ENCODE peak calls at places on chromosome 6, in eight cellular contexts. O, F, R, C, U, P, S and J are unnamed samples.
A peak's percentile ranks its signal among the peaks of the same experiment; 100 is the strongest.

GRCh38 chr6:168923171-168923570 is 330.5 kb downstream of the THBS2 start:
- DNase-seq in R (no peak), S (no peak), C (no peak), U (no peak), F (no peak), O (no peak), P (no peak), J (no peak)

GRCh38 chr6:106882601-106883518 is 91.7 kb downstream of the CD24 start:
- DNase-seq in F (no peak), S (no peak), P (no peak), O (peak; percentile 80), R (no peak), U (no peak), C (no peak), J (no peak)

GRCh38 chr6:83055366-83055964 is 10.2 kb downstream of the UBE3D start:
- DNase-seq in U (peak; percentile 47), P (no peak), O (peak; percentile 52), F (no peak), C (no peak), R (peak; percentile 47), S (no peak), J (no peak)

GRCh38 chr6:147700436-147701209 is 192.1 kb downstream of the SAMD5 start:
- DNase-seq in F (no peak), P (no peak), O (no peak), U (no peak), R (no peak), C (no peak), S (no peak), J (no peak)

GRCh38 chr6:33007831-33008395 is 1.5 kb downstream of the HLA-DOA start:
- DNase-seq in C (no peak), S (no peak), P (no peak), R (no peak), O (no peak), F (no peak), U (no peak), J (no peak)

GRCh38 chr6:16576391-16577368 is 184.6 kb downstream of the ATXN1 start:
- DNase-seq in O (peak; percentile 11), S (peak; percentile 26), R (no peak), C (no peak), U (no peak), F (no peak), P (no peak), J (no peak)

GRCh38 chr6:23016701-23017100 is 447.3 kb downstream of the HDGFL1 start:
- DNase-seq in R (no peak), C (no peak), S (no peak), F (no peak), U (no peak), P (no peak), O (no peak), J (no peak)

GRCh38 chr6:47153066-47153755 is 111.1 kb upstream of the ADGRF1 start:
- DNase-seq in O (peak; percentile 57), R (no peak), S (no peak), U (no peak), F (no peak), P (no peak), C (no peak), J (no peak)

GRCh38 chr6:110567957-110568696 is 91.7 kb upstream of the SLC22A16 start:
- DNase-seq in O (no peak), S (no peak), R (no peak), F (no peak), C (no peak), P (no peak), U (no peak), J (peak; percentile 84)

GRCh38 chr6:150302801-150303138 is 66.0 kb upstream of the IYD start:
- DNase-seq in F (no peak), O (no peak), R (no peak), C (no peak), U (no peak), P (no peak), S (no peak), J (no peak)

GRCh38 chr6:21846541-21847451 is 253.2 kb downstream of the SOX4 start:
- DNase-seq in R (peak; percentile 24), P (no peak), C (no peak), S (no peak), F (no peak), O (no peak), U (peak; percentile 56), J (peak; percentile 86)

DNA sequence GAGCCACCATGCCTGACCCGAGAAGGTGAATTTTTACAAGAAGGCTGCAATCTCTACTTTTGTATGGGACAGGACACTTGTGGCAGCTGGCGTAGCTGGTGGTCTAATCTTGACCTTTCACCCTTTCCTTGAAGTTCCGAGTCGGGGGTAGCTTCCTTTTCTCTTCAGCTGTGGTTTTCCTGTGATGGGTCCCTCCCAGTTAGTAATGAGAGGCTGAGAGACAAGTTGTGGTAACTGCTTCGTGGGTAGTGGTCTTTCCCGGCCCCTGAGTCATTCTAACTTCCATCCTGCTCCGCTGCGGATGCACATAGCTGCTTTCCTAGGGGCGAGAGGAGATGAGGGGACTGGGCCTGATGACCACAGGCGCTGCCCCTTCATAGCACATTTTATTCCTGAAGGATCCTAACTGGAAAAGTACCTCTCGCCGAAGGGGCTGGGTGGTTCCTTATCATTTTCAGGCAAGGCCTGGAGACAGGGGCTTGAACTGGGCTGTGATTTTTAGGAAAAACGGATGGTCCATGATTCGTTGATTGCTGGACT is 3.1 kb downstream of the SYNJ2 start:
- DNase-seq in P (no peak), U (no peak), S (no peak), C (no peak), R (no peak), O (no peak), F (no peak), J (peak; percentile 37)
- H3K4me3 ChIP-seq in P (no peak overlapping the region), U (no peak overlapping the region), S (no peak overlapping the region), C (peak overlapping the region; percentile 62), R (no peak overlapping the region), O (no peak overlapping the region), F (no peak overlapping the region), J (no peak overlapping the region)

GRCh38 chr6:28807682-28808280 is 116.0 kb downstream of the TRIM27 start:
- DNase-seq in C (no peak), F (no peak), O (peak; percentile 71), S (no peak), U (peak; percentile 35), P (no peak), R (peak; percentile 70), J (peak; percentile 79)
- H3K4me3 ChIP-seq in C (peak overlapping the region; percentile 97), F (no peak overlapping the region), O (peak overlapping the region; percentile 29), S (no peak overlapping the region), U (peak overlapping the region; percentile 23), P (peak overlapping the region; percentile 33), R (peak overlapping the region; percentile 72), J (peak overlapping the region; percentile 35)

GRCh38 chr6:15551262-15551661 is 111.6 kb downstream of the DTNBP1 start:
- DNase-seq in P (no peak), R (no peak), O (no peak), U (no peak), C (no peak), S (no peak), F (no peak), J (no peak)
- H3K4me3 ChIP-seq in P (no peak overlapping the region), R (no peak overlapping the region), O (no peak overlapping the region), U (no peak overlapping the region), C (no peak overlapping the region), S (no peak overlapping the region), F (no peak overlapping the region), J (no peak overlapping the region)

GRCh38 chr6:49551126-49551865 is 828 bp downstream of the C6orf141 start:
- DNase-seq in U (peak; percentile 62), C (no peak), R (no peak), P (no peak), F (no peak), S (no peak), O (peak; percentile 27), J (no peak)

GRCh38 chr6:49551866-49552129 is 1.3 kb downstream of the C6orf141 start:
- DNase-seq in R (no peak), F (no peak), U (no peak), C (no peak), O (no peak), S (no peak), P (no peak), J (no peak)

GRCh38 chr6:49548613-49549304 is 1.7 kb upstream of the C6orf141 start:
- DNase-seq in C (no peak), P (no peak), U (no peak), F (no peak), R (no peak), S (no peak), O (no peak), J (no peak)

GRCh38 chr6:49550413-49551125 is at the start of gene C6orf141:
- DNase-seq in U (peak; percentile 85), S (no peak), O (peak; percentile 86), R (peak; percentile 28), P (no peak), C (no peak), F (no peak), J (no peak)

GRCh38 chr6:49549691-49550412 is 616 bp upstream of the C6orf141 start:
- DNase-seq in F (no peak), O (no peak), C (no peak), S (no peak), R (no peak), U (peak; percentile 28), P (no peak), J (no peak)
- H3K4me3 ChIP-seq in F (peak overlapping the region; percentile 65), O (peak overlapping the region; percentile 88), C (peak overlapping the region; percentile 61), S (peak overlapping the region; percentile 38), R (peak overlapping the region; percentile 44), U (peak overlapping the region; percentile 53), P (peak overlapping the region; percentile 42), J (no peak overlapping the region)

DNA sequence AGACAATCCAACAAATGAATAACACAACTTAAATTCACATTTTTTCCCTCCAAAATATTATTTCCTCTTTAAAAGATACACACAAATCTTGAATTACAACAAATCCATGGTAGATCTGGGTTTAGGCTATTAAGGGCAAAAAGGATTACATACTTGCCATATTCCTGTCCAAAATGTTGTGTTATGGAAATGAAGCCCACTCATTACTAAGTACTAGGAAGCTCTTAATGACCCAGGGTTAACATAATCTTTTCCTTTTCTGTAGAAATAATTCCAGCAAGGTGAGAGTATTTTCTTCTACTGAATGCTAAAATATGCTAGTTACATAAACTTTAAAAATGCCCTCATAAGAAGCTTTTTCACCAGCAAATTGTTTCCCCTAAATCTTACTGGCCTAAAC is 1.6 kb downstream of the SHPRH start:
- DNase-seq in C (no peak), F (no peak), U (no peak), S (no peak), R (no peak), O (no peak), P (no peak), J (no peak)
- H3K4me3 ChIP-seq in C (peak overlapping the region; percentile 92), F (peak overlapping the region; percentile 83), U (peak overlapping the region; percentile 92), S (peak overlapping the region; percentile 79), R (peak overlapping the region; percentile 89), O (peak overlapping the region; percentile 86), P (peak overlapping the region; percentile 91), J (peak overlapping the region; percentile 89)

DNA sequence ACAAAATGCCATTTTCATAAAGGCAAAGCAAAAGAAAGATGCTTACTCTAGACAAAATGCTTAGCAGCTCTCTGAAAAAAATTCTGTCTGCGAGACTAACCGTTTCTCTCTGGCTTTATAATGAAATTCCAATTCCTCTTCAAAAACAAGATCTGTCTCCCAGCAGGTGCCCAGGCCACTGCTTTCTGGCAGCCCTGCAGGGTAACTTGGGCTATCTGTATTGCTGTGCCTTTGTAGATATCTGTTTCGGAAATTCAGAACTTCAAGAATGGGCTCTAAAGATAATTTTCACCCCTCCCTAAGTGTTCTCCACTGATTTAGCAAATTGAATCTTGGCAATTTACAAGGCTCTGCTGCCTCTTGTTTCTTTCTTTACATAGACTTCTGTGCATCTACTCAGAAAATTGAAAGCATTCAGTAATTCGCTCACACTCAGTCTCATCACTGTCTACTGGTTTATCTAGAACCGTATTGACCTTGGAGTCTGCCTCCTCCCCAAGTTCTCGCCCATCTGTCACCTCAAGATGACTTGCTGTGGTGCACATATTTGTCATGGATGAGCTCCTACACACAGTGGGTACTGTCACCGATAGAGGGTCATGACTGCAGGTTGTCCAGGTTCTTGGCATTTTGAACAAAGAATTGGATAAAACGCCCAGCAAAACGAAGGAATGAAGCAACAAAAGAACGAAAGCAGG is 26.4 kb upstream of the FABP7 start:
- DNase-seq in F (no peak), U (peak; percentile 24), O (no peak), P (no peak), S (no peak), R (no peak), C (no peak), J (no peak)
- H3K4me3 ChIP-seq in F (peak overlapping the region; percentile 45), U (no peak overlapping the region), O (no peak overlapping the region), P (no peak overlapping the region), S (peak overlapping the region; percentile 40), R (peak overlapping the region; percentile 43), C (peak overlapping the region; percentile 17), J (no peak overlapping the region)